ENCODE peak calls at places on chromosomes 16 and 17, in five cellular contexts. C is effector memory CD4-positive, alpha-beta T cell; X is MM.1S; I is uterus; L is A549. A is an unnamed sample.

GRCh38 chr17:64056269-64057005 is 36.0 kb upstream of the ICAM2 start:
- DNase-seq in X (peak; percentile 56), L (no peak), C (no peak), I (no peak), A (no peak)

GRCh38 chr16:19884611-19885455 is at the start of gene GPRC5B:
- DNase-seq in I (peak; percentile 38), C (peak; percentile 34), L (peak; percentile 46), X (peak; percentile 33), A (peak; percentile 56)

GRCh38 chr17:78114831-78115723 is 13.5 kb downstream of the TMC6 start:
- DNase-seq in I (no peak), X (no peak), C (no peak), L (no peak), A (no peak)

GRCh38 chr16:3007059-3007956 is 5.4 kb upstream of the CLDN9 start:
- DNase-seq in L (no peak), X (no peak), C (no peak), I (no peak), A (no peak)

GRCh38 chr16:64132190-64132589 is 989.7 kb downstream of the CDH11 start:
- DNase-seq in C (no peak), X (no peak), L (no peak), I (no peak), A (no peak)

GRCh38 chr17:78012428-78012827 is 53.9 kb downstream of the TNRC6C start:
- DNase-seq in X (no peak), C (no peak), I (no peak), L (no peak), A (no peak)

GRCh38 chr17:10166181-10166935 is 32.0 kb downstream of the GAS7 start:
- DNase-seq in C (no peak), I (no peak), L (no peak), X (no peak), A (no peak)

GRCh38 chr16:30771726-30772125 is 9.6 kb downstream of the RNF40 start:
- DNase-seq in L (no peak), I (no peak), X (no peak), C (no peak), A (no peak)

GRCh38 chr16:27515874-27516353 is 33.8 kb downstream of the GTF3C1 start:
- DNase-seq in X (peak; percentile 8), I (no peak), C (no peak), L (peak; percentile 48), A (no peak)

GRCh38 chr17:10197362-10197720 is 1.1 kb downstream of the GAS7 start:
- DNase-seq in C (no peak), I (peak; percentile 25), X (no peak), L (no peak), A (no peak)

GRCh38 chr17:39755550-39756375 is 18.0 kb downstream of the GRB7 start:
- DNase-seq in X (peak; percentile 97), I (no peak), L (no peak), C (peak; percentile 59), A (peak; percentile 76)

GRCh38 chr16:49352923-49353322 is 20.7 kb upstream of the C16orf78 start:
- DNase-seq in I (no peak), L (peak; percentile 23), C (no peak), X (no peak), A (no peak)

GRCh38 chr16:27243725-27244362 is 24.7 kb downstream of the NSMCE1 start:
- DNase-seq in X (no peak), L (no peak), I (no peak), C (no peak), A (no peak)

GRCh38 chr17:50918933-50919296 is 52.8 kb upstream of the TOB1 start:
- DNase-seq in I (no peak), C (no peak), X (no peak), L (no peak), A (no peak)

GRCh38 chr16:2698996-2699750 is 16.9 kb downstream of the KCTD5 start:
- DNase-seq in C (no peak), L (no peak), I (no peak), X (no peak), A (no peak)

GRCh38 chr17:57478433-57478832 is 222.1 kb downstream of the MSI2 start:
- DNase-seq in I (no peak), X (no peak), C (no peak), L (no peak), A (no peak)

GRCh38 chr16:11389083-11389482 is 43.8 kb downstream of the RMI2 start:
- DNase-seq in I (no peak), X (no peak), C (no peak), L (no peak), A (no peak)

GRCh38 chr16:11400076-11400475 is 54.8 kb downstream of the RMI2 start:
- DNase-seq in X (no peak), I (no peak), C (no peak), L (no peak), A (no peak)

GRCh38 chr16:2856686-2857450 is 1.1 kb downstream of the PRSS22 start:
- DNase-seq in I (no peak), L (no peak), X (no peak), C (no peak), A (no peak)

GRCh38 chr17:15236281-15237105 is 28.6 kb downstream of the PMP22 start:
- DNase-seq in I (no peak), X (no peak), L (no peak), C (no peak), A (no peak)

DNA sequence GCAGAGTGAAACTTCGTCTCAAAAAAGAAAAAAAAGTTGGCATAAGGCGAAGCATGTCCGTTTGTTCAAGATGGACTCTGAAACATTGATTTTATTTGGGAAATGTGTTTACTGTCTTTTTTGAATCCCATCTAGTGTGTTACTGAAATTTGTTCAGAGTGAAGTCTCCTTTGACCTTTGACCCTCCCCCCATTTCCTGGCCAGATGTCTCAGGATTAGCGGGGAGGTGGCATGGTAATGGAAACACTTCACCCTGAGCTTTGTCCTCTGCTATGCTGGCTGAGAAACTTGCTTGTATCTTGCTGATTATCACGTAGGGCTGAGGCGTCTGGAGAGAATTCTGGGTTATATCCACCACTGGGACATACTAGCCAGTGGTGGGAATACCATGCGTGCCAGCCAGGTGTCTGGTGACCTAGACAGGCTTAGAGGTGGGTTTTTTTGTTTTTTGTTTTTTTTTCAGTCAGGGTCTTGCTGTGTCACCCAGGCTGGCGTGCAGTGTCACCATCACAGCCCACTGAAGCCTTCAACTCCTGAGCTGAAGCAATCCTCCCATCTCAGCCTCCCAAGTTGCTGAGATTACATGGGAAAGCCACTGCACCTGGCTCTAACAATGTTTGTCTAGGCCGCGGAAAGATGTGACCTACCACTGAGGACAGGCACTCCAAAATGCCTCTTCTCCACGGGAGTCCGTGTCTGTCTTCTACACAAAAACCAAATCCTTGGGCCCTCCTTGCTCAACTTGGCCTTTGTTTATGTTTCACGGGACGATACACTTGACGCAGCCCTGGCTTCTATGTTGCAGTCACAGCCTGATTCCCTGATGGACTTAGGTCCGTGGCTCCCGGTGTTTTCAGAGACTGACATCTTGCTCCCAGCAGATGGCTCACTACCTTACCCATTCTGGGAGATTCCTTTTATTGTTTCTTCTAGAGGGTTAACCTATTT is 6.6 kb upstream of the GALK1 start:
- DNase-seq in L (no peak), I (no peak), C (no peak), X (no peak), A (no peak)
- H3K27ac ChIP-seq in L (no peak overlapping the region), I (peak overlapping the region; percentile 44), C (no peak overlapping the region), X (no peak overlapping the region), A (no peak overlapping the region)

DNA sequence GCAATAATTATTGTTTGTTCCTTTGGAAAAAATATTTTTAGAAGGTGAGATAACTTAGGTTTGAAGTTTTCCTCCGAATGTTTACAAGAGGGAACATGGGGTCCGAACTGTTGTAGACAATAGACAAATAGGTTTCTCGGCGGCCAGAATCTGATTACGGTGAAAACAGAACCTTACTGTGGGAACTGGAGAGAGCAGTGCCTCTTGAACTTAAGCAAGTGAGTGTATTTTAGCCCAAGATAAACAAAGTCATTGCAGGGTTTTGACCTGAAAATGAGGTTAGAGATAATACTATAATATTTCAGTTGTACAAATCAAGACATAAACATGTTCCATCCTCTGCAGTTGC is 134.7 kb downstream of the ABCA8 start:
- DNase-seq in I (no peak), C (no peak), X (no peak), L (no peak), A (no peak)
- H3K4me1 ChIP-seq in I (no peaks in the 10 kb centered on the region), C (no peaks in the 10 kb centered on the region), X (no peaks in the 10 kb centered on the region), L (peaks cover 19% of the 10 kb centered on the region), A (no peaks in the 10 kb centered on the region)

GRCh38 chr16:67674851-67675578 is 8.4 kb downstream of the C16orf86 start:
- DNase-seq in I (no peak), C (no peak), X (no peak), L (no peak), A (no peak)
- H3K27ac ChIP-seq in I (peak overlapping the region; percentile 54), C (no peak overlapping the region), X (no peak overlapping the region), L (no peak overlapping the region), A (no peak overlapping the region)

GRCh38 chr16:20904507-20905079 is 4.0 kb downstream of the LYRM1 start:
- DNase-seq in X (peak; percentile 70), I (no peak), L (no peak), C (no peak), A (peak; percentile 62)

GRCh38 chr16:20901441-20902112 is 1.0 kb downstream of the LYRM1 start:
- DNase-seq in I (peak; percentile 54), L (peak; percentile 57), C (peak; percentile 0), X (peak; percentile 11), A (no peak)

GRCh38 chr16:20903889-20904506 is 3.4 kb downstream of the LYRM1 start:
- DNase-seq in L (no peak), I (no peak), X (no peak), C (no peak), A (no peak)

GRCh38 chr16:20902426-20902825 is 1.9 kb downstream of the LYRM1 start:
- DNase-seq in L (no peak), X (no peak), I (no peak), C (no peak), A (no peak)

DNA sequence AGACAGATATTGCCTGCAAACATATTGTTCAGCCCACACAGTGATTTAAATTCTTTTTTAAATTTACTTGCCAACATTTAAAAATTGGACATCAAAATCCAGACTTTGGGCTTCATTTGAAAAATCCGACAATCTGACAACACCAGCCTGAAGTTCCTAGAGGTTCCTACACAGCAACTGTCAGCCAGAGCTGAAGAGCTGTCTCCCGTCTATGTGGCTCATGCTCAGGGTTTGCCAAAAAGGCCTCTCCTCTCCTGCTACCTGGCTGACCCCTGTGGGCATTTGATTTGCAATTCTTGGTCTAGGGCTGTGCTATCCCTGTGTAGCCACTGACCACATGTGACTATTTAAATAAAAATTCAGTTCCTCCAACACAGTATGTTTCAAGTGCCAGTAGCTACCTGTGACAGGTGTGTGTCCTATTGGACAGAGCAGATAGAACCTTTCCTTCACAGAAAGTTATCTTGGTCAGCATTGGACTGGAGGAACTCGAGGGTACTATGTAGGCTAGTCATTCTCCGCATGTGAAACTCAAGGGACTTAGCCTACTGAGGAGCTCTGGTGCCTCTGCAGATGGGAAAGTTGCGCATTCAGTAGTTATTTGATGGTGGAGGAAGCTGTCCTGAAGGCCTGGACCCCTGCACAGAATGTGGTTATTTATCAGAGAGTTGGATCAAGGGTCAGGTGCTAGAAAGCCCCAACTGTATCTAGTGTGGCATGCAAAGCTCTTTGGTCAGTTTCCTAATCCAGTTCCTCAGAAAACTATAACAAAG is 2.7 kb downstream of the LYRM1 start:
- DNase-seq in L (no peak), X (no peak), C (no peak), I (no peak), A (no peak)
- H3K4me1 ChIP-seq in L (peaks cover 68% of the 10 kb centered on the region), X (peaks cover 34% of the 10 kb centered on the region), C (peaks cover 18% of the 10 kb centered on the region), I (peaks cover 28% of the 10 kb centered on the region), A (peaks cover 57% of the 10 kb centered on the region)

GRCh38 chr16:83840060-83840617 is 32.4 kb downstream of the HSBP1 start:
- DNase-seq in L (no peak), X (no peak), C (no peak), I (no peak), A (no peak)
- H3K27ac ChIP-seq in L (no peak overlapping the region), X (no peak overlapping the region), C (no peak overlapping the region), I (no peak overlapping the region), A (no peak overlapping the region)

A was measured in CD4-positive, alpha-beta memory T cell.